ENCODE peak calls at places on chromosome 14, in five cellular contexts. One of them, this sample, is unnamed.

GRCh38 chr14:74661726-74662450 is 49.9 kb upstream of the LTBP2 start:
- DNase-seq in suprapubic skin: no peak
- DNase-seq in cerebellum: no peak
- DNase-seq in tibial artery: peak
- DNase-seq in choroid plexus epithelial cell: no peak
- DNase-seq in this sample: no peak

GRCh38 chr14:73759183-73759713 is 45.1 kb upstream of the PNMA1 start:
- DNase-seq in suprapubic skin: peak
- DNase-seq in choroid plexus epithelial cell: peak
- DNase-seq in cerebellum: peak
- DNase-seq in tibial artery: peak
- DNase-seq in this sample: peak

GRCh38 chr14:74765721-74766120 is 2.6 kb downstream of the YLPM1 start:
- DNase-seq in suprapubic skin: no peak
- DNase-seq in tibial artery: no peak
- DNase-seq in choroid plexus epithelial cell: no peak
- DNase-seq in cerebellum: no peak
- DNase-seq in this sample: no peak

GRCh38 chr14:24982472-24983155 is 67.3 kb downstream of the STXBP6 start:
- DNase-seq in suprapubic skin: no peak
- DNase-seq in tibial artery: no peak
- DNase-seq in cerebellum: no peak
- DNase-seq in choroid plexus epithelial cell: peak
- DNase-seq in this sample: no peak

GRCh38 chr14:101791919-101792572 is 30.5 kb downstream of the PPP2R5C start:
- DNase-seq in choroid plexus epithelial cell: peak
- DNase-seq in tibial artery: no peak
- DNase-seq in cerebellum: peak
- DNase-seq in suprapubic skin: no peak
- DNase-seq in this sample: no peak

GRCh38 chr14:104363891-104364760 is 215.4 kb upstream of the C14orf180 start:
- DNase-seq in tibial artery: peak
- DNase-seq in suprapubic skin: peak
- DNase-seq in choroid plexus epithelial cell: no peak
- DNase-seq in cerebellum: no peak
- DNase-seq in this sample: no peak

GRCh38 chr14:103141117-103141796 is 18.0 kb downstream of the TNFAIP2 start:
- DNase-seq in choroid plexus epithelial cell: peak
- DNase-seq in cerebellum: no peak
- DNase-seq in tibial artery: no peak
- DNase-seq in suprapubic skin: no peak
- DNase-seq in this sample: peak

GRCh38 chr14:96949594-96949993 is 152.4 kb downstream of the VRK1 start:
- DNase-seq in suprapubic skin: no peak
- DNase-seq in choroid plexus epithelial cell: no peak
- DNase-seq in tibial artery: no peak
- DNase-seq in cerebellum: no peak
- DNase-seq in this sample: no peak